ENCODE peak calls at places on chromosomes 13 and 19, in ten cellular contexts. One of them, this sample, is unnamed.

GRCh38 chr19:56087647-56088346 is 33.3 kb downstream of the ZNF787 start:
- DNase-seq in NCI-H748 treated with DMSO at 0.1 percent for 48 hours: no peak
- DNase-seq in ascending aorta: no peak
- DNase-seq in activated T-helper 1 cell treated with anti-CD3 and anti-CD28 coated beads, Interleukin-12 subunit alpha, Interleukin-12 subunit beta, Interleukin-2, Interleukin-4 antibody, amounts not matched to agents 30 ng/mL and 10 ng/mL and 1 ng/mL, durations not matched to agents 14 hours and 24 hours and 36 hours: no peak
- DNase-seq in Karpas-422: no peak
- DNase-seq in DMS 273 treated with DMSO at 0.1 percent for 48 hours: no peak
- DNase-seq in activated naive CD8-positive, alpha-beta T cell treated with anti-CD3 and anti-CD28 coated beads for 36 hours: no peak
- DNase-seq in activated CD8-positive, alpha-beta T cell treated with anti-CD3 and anti-CD28 coated beads for 36 hours: no peak
- DNase-seq in EH: no peak
- DNase-seq in anterior cingulate cortex: no peak
- DNase-seq in this sample: no peak

GRCh38 chr19:16001481-16002312 is 52.9 kb downstream of the OR10H4 start:
- DNase-seq in NCI-H748 treated with DMSO at 0.1 percent for 48 hours: no peak
- DNase-seq in ascending aorta: no peak
- DNase-seq in activated T-helper 1 cell treated with anti-CD3 and anti-CD28 coated beads, Interleukin-12 subunit alpha, Interleukin-12 subunit beta, Interleukin-2, Interleukin-4 antibody, amounts not matched to agents 30 ng/mL and 10 ng/mL and 1 ng/mL, durations not matched to agents 14 hours and 24 hours and 36 hours: peak
- DNase-seq in Karpas-422: peak
- DNase-seq in DMS 273 treated with DMSO at 0.1 percent for 48 hours: no peak
- DNase-seq in activated naive CD8-positive, alpha-beta T cell treated with anti-CD3 and anti-CD28 coated beads for 36 hours: peak
- DNase-seq in activated CD8-positive, alpha-beta T cell treated with anti-CD3 and anti-CD28 coated beads for 36 hours: peak
- DNase-seq in EH: peak
- DNase-seq in anterior cingulate cortex: no peak
- DNase-seq in this sample: no peak

GRCh38 chr19:18002347-18002850 is 5.6 kb upstream of the ARRDC2 start:
- DNase-seq in NCI-H748 treated with DMSO at 0.1 percent for 48 hours: no peak
- DNase-seq in ascending aorta: no peak
- DNase-seq in activated T-helper 1 cell treated with anti-CD3 and anti-CD28 coated beads, Interleukin-12 subunit alpha, Interleukin-12 subunit beta, Interleukin-2, Interleukin-4 antibody, amounts not matched to agents 30 ng/mL and 10 ng/mL and 1 ng/mL, durations not matched to agents 14 hours and 24 hours and 36 hours: no peak
- DNase-seq in Karpas-422: no peak
- DNase-seq in DMS 273 treated with DMSO at 0.1 percent for 48 hours: no peak
- DNase-seq in activated naive CD8-positive, alpha-beta T cell treated with anti-CD3 and anti-CD28 coated beads for 36 hours: no peak
- DNase-seq in activated CD8-positive, alpha-beta T cell treated with anti-CD3 and anti-CD28 coated beads for 36 hours: peak
- DNase-seq in EH: no peak
- DNase-seq in anterior cingulate cortex: no peak
- DNase-seq in this sample: no peak

GRCh38 chr19:8196271-8196908 is 12.8 kb upstream of the CERS4 start:
- DNase-seq in NCI-H748 treated with DMSO at 0.1 percent for 48 hours: no peak
- DNase-seq in ascending aorta: no peak
- DNase-seq in activated T-helper 1 cell treated with anti-CD3 and anti-CD28 coated beads, Interleukin-12 subunit alpha, Interleukin-12 subunit beta, Interleukin-2, Interleukin-4 antibody, amounts not matched to agents 30 ng/mL and 10 ng/mL and 1 ng/mL, durations not matched to agents 14 hours and 24 hours and 36 hours: no peak
- DNase-seq in Karpas-422: peak
- DNase-seq in DMS 273 treated with DMSO at 0.1 percent for 48 hours: no peak
- DNase-seq in activated naive CD8-positive, alpha-beta T cell treated with anti-CD3 and anti-CD28 coated beads for 36 hours: no peak
- DNase-seq in activated CD8-positive, alpha-beta T cell treated with anti-CD3 and anti-CD28 coated beads for 36 hours: no peak
- DNase-seq in EH: no peak
- DNase-seq in anterior cingulate cortex: no peak
- DNase-seq in this sample: no peak

GRCh38 chr13:110092869-110093268 is 214.1 kb downstream of the COL4A1 start:
- DNase-seq in NCI-H748 treated with DMSO at 0.1 percent for 48 hours: no peak
- DNase-seq in ascending aorta: no peak
- DNase-seq in activated T-helper 1 cell treated with anti-CD3 and anti-CD28 coated beads, Interleukin-12 subunit alpha, Interleukin-12 subunit beta, Interleukin-2, Interleukin-4 antibody, amounts not matched to agents 30 ng/mL and 10 ng/mL and 1 ng/mL, durations not matched to agents 14 hours and 24 hours and 36 hours: no peak
- DNase-seq in Karpas-422: no peak
- DNase-seq in DMS 273 treated with DMSO at 0.1 percent for 48 hours: no peak
- DNase-seq in activated naive CD8-positive, alpha-beta T cell treated with anti-CD3 and anti-CD28 coated beads for 36 hours: no peak
- DNase-seq in activated CD8-positive, alpha-beta T cell treated with anti-CD3 and anti-CD28 coated beads for 36 hours: no peak
- DNase-seq in EH: no peak
- DNase-seq in anterior cingulate cortex: no peak
- DNase-seq in this sample: no peak

GRCh38 chr13:81795710-81796109 is 1454.8 kb upstream of the SPRY2 start:
- DNase-seq in NCI-H748 treated with DMSO at 0.1 percent for 48 hours: no peak
- DNase-seq in ascending aorta: no peak
- DNase-seq in activated T-helper 1 cell treated with anti-CD3 and anti-CD28 coated beads, Interleukin-12 subunit alpha, Interleukin-12 subunit beta, Interleukin-2, Interleukin-4 antibody, amounts not matched to agents 30 ng/mL and 10 ng/mL and 1 ng/mL, durations not matched to agents 14 hours and 24 hours and 36 hours: no peak
- DNase-seq in Karpas-422: no peak
- DNase-seq in DMS 273 treated with DMSO at 0.1 percent for 48 hours: no peak
- DNase-seq in activated naive CD8-positive, alpha-beta T cell treated with anti-CD3 and anti-CD28 coated beads for 36 hours: no peak
- DNase-seq in activated CD8-positive, alpha-beta T cell treated with anti-CD3 and anti-CD28 coated beads for 36 hours: no peak
- DNase-seq in EH: no peak
- DNase-seq in anterior cingulate cortex: no peak
- DNase-seq in this sample: no peak

GRCh38 chr19:11138659-11139526 is 16.7 kb downstream of the SPC24 start:
- DNase-seq in NCI-H748 treated with DMSO at 0.1 percent for 48 hours: no peak
- DNase-seq in ascending aorta: peak
- DNase-seq in activated T-helper 1 cell treated with anti-CD3 and anti-CD28 coated beads, Interleukin-12 subunit alpha, Interleukin-12 subunit beta, Interleukin-2, Interleukin-4 antibody, amounts not matched to agents 30 ng/mL and 10 ng/mL and 1 ng/mL, durations not matched to agents 14 hours and 24 hours and 36 hours: no peak
- DNase-seq in Karpas-422: no peak
- DNase-seq in DMS 273 treated with DMSO at 0.1 percent for 48 hours: peak
- DNase-seq in activated naive CD8-positive, alpha-beta T cell treated with anti-CD3 and anti-CD28 coated beads for 36 hours: no peak
- DNase-seq in activated CD8-positive, alpha-beta T cell treated with anti-CD3 and anti-CD28 coated beads for 36 hours: no peak
- DNase-seq in EH: peak
- DNase-seq in anterior cingulate cortex: peak
- DNase-seq in this sample: no peak

GRCh38 chr19:47613165-47614146 is 4.5 kb downstream of the BICRA start:
- DNase-seq in NCI-H748 treated with DMSO at 0.1 percent for 48 hours: no peak
- DNase-seq in ascending aorta: no peak
- DNase-seq in activated T-helper 1 cell treated with anti-CD3 and anti-CD28 coated beads, Interleukin-12 subunit alpha, Interleukin-12 subunit beta, Interleukin-2, Interleukin-4 antibody, amounts not matched to agents 30 ng/mL and 10 ng/mL and 1 ng/mL, durations not matched to agents 14 hours and 24 hours and 36 hours: no peak
- DNase-seq in Karpas-422: no peak
- DNase-seq in DMS 273 treated with DMSO at 0.1 percent for 48 hours: no peak
- DNase-seq in activated naive CD8-positive, alpha-beta T cell treated with anti-CD3 and anti-CD28 coated beads for 36 hours: no peak
- DNase-seq in activated CD8-positive, alpha-beta T cell treated with anti-CD3 and anti-CD28 coated beads for 36 hours: no peak
- DNase-seq in EH: peak
- DNase-seq in anterior cingulate cortex: no peak
- DNase-seq in this sample: no peak

GRCh38 chr13:37869756-37870488 is at the start of gene TRPC4:
- DNase-seq in NCI-H748 treated with DMSO at 0.1 percent for 48 hours: peak
- DNase-seq in ascending aorta: no peak
- DNase-seq in activated T-helper 1 cell treated with anti-CD3 and anti-CD28 coated beads, Interleukin-12 subunit alpha, Interleukin-12 subunit beta, Interleukin-2, Interleukin-4 antibody, amounts not matched to agents 30 ng/mL and 10 ng/mL and 1 ng/mL, durations not matched to agents 14 hours and 24 hours and 36 hours: no peak
- DNase-seq in Karpas-422: no peak
- DNase-seq in DMS 273 treated with DMSO at 0.1 percent for 48 hours: no peak
- DNase-seq in activated naive CD8-positive, alpha-beta T cell treated with anti-CD3 and anti-CD28 coated beads for 36 hours: no peak
- DNase-seq in activated CD8-positive, alpha-beta T cell treated with anti-CD3 and anti-CD28 coated beads for 36 hours: no peak
- DNase-seq in EH: peak
- DNase-seq in anterior cingulate cortex: peak
- DNase-seq in this sample: peak

GRCh38 chr19:41904118-41904870 is 21.3 kb downstream of the ARHGEF1 start:
- DNase-seq in NCI-H748 treated with DMSO at 0.1 percent for 48 hours: peak
- DNase-seq in ascending aorta: no peak
- DNase-seq in activated T-helper 1 cell treated with anti-CD3 and anti-CD28 coated beads, Interleukin-12 subunit alpha, Interleukin-12 subunit beta, Interleukin-2, Interleukin-4 antibody, amounts not matched to agents 30 ng/mL and 10 ng/mL and 1 ng/mL, durations not matched to agents 14 hours and 24 hours and 36 hours: no peak
- DNase-seq in Karpas-422: no peak
- DNase-seq in DMS 273 treated with DMSO at 0.1 percent for 48 hours: no peak
- DNase-seq in activated naive CD8-positive, alpha-beta T cell treated with anti-CD3 and anti-CD28 coated beads for 36 hours: no peak
- DNase-seq in activated CD8-positive, alpha-beta T cell treated with anti-CD3 and anti-CD28 coated beads for 36 hours: no peak
- DNase-seq in EH: no peak
- DNase-seq in anterior cingulate cortex: no peak
- DNase-seq in this sample: peak

GRCh38 chr19:45952691-45953505 is 20.8 kb downstream of the NOVA2 start:
- DNase-seq in NCI-H748 treated with DMSO at 0.1 percent for 48 hours: peak
- DNase-seq in ascending aorta: no peak
- DNase-seq in activated T-helper 1 cell treated with anti-CD3 and anti-CD28 coated beads, Interleukin-12 subunit alpha, Interleukin-12 subunit beta, Interleukin-2, Interleukin-4 antibody, amounts not matched to agents 30 ng/mL and 10 ng/mL and 1 ng/mL, durations not matched to agents 14 hours and 24 hours and 36 hours: peak
- DNase-seq in Karpas-422: no peak
- DNase-seq in DMS 273 treated with DMSO at 0.1 percent for 48 hours: no peak
- DNase-seq in activated naive CD8-positive, alpha-beta T cell treated with anti-CD3 and anti-CD28 coated beads for 36 hours: peak
- DNase-seq in activated CD8-positive, alpha-beta T cell treated with anti-CD3 and anti-CD28 coated beads for 36 hours: peak
- DNase-seq in EH: peak
- DNase-seq in anterior cingulate cortex: no peak
- DNase-seq in this sample: peak

GRCh38 chr19:7458675-7459074 is 30.2 kb downstream of the PEX11G start:
- DNase-seq in NCI-H748 treated with DMSO at 0.1 percent for 48 hours: no peak
- DNase-seq in ascending aorta: no peak
- DNase-seq in activated T-helper 1 cell treated with anti-CD3 and anti-CD28 coated beads, Interleukin-12 subunit alpha, Interleukin-12 subunit beta, Interleukin-2, Interleukin-4 antibody, amounts not matched to agents 30 ng/mL and 10 ng/mL and 1 ng/mL, durations not matched to agents 14 hours and 24 hours and 36 hours: no peak
- DNase-seq in Karpas-422: no peak
- DNase-seq in DMS 273 treated with DMSO at 0.1 percent for 48 hours: no peak
- DNase-seq in activated naive CD8-positive, alpha-beta T cell treated with anti-CD3 and anti-CD28 coated beads for 36 hours: no peak
- DNase-seq in activated CD8-positive, alpha-beta T cell treated with anti-CD3 and anti-CD28 coated beads for 36 hours: no peak
- DNase-seq in EH: no peak
- DNase-seq in anterior cingulate cortex: no peak
- DNase-seq in this sample: no peak

GRCh38 chr19:4649392-4650094 is 10.2 kb downstream of the TNFAIP8L1 start:
- DNase-seq in NCI-H748 treated with DMSO at 0.1 percent for 48 hours: no peak
- DNase-seq in ascending aorta: no peak
- DNase-seq in activated T-helper 1 cell treated with anti-CD3 and anti-CD28 coated beads, Interleukin-12 subunit alpha, Interleukin-12 subunit beta, Interleukin-2, Interleukin-4 antibody, amounts not matched to agents 30 ng/mL and 10 ng/mL and 1 ng/mL, durations not matched to agents 14 hours and 24 hours and 36 hours: no peak
- DNase-seq in Karpas-422: no peak
- DNase-seq in DMS 273 treated with DMSO at 0.1 percent for 48 hours: no peak
- DNase-seq in activated naive CD8-positive, alpha-beta T cell treated with anti-CD3 and anti-CD28 coated beads for 36 hours: no peak
- DNase-seq in activated CD8-positive, alpha-beta T cell treated with anti-CD3 and anti-CD28 coated beads for 36 hours: no peak
- DNase-seq in EH: no peak
- DNase-seq in anterior cingulate cortex: no peak
- DNase-seq in this sample: no peak

GRCh38 chr19:57302020-57302465 is 18.2 kb upstream of the ZNF543 start:
- DNase-seq in NCI-H748 treated with DMSO at 0.1 percent for 48 hours: no peak
- DNase-seq in ascending aorta: no peak
- DNase-seq in activated T-helper 1 cell treated with anti-CD3 and anti-CD28 coated beads, Interleukin-12 subunit alpha, Interleukin-12 subunit beta, Interleukin-2, Interleukin-4 antibody, amounts not matched to agents 30 ng/mL and 10 ng/mL and 1 ng/mL, durations not matched to agents 14 hours and 24 hours and 36 hours: no peak
- DNase-seq in Karpas-422: peak
- DNase-seq in DMS 273 treated with DMSO at 0.1 percent for 48 hours: peak
- DNase-seq in activated naive CD8-positive, alpha-beta T cell treated with anti-CD3 and anti-CD28 coated beads for 36 hours: no peak
- DNase-seq in activated CD8-positive, alpha-beta T cell treated with anti-CD3 and anti-CD28 coated beads for 36 hours: no peak
- DNase-seq in EH: peak
- DNase-seq in anterior cingulate cortex: no peak
- DNase-seq in this sample: no peak

GRCh38 chr13:109821038-109821545 is 34.7 kb upstream of the IRS2 start:
- DNase-seq in NCI-H748 treated with DMSO at 0.1 percent for 48 hours: no peak
- DNase-seq in ascending aorta: no peak
- DNase-seq in activated T-helper 1 cell treated with anti-CD3 and anti-CD28 coated beads, Interleukin-12 subunit alpha, Interleukin-12 subunit beta, Interleukin-2, Interleukin-4 antibody, amounts not matched to agents 30 ng/mL and 10 ng/mL and 1 ng/mL, durations not matched to agents 14 hours and 24 hours and 36 hours: no peak
- DNase-seq in Karpas-422: no peak
- DNase-seq in DMS 273 treated with DMSO at 0.1 percent for 48 hours: no peak
- DNase-seq in activated naive CD8-positive, alpha-beta T cell treated with anti-CD3 and anti-CD28 coated beads for 36 hours: no peak
- DNase-seq in activated CD8-positive, alpha-beta T cell treated with anti-CD3 and anti-CD28 coated beads for 36 hours: no peak
- DNase-seq in EH: no peak
- DNase-seq in anterior cingulate cortex: no peak
- DNase-seq in this sample: no peak

GRCh38 chr19:18029617-18030338 is 21.8 kb downstream of the ARRDC2 start:
- DNase-seq in NCI-H748 treated with DMSO at 0.1 percent for 48 hours: peak
- DNase-seq in ascending aorta: no peak
- DNase-seq in activated T-helper 1 cell treated with anti-CD3 and anti-CD28 coated beads, Interleukin-12 subunit alpha, Interleukin-12 subunit beta, Interleukin-2, Interleukin-4 antibody, amounts not matched to agents 30 ng/mL and 10 ng/mL and 1 ng/mL, durations not matched to agents 14 hours and 24 hours and 36 hours: no peak
- DNase-seq in Karpas-422: no peak
- DNase-seq in DMS 273 treated with DMSO at 0.1 percent for 48 hours: peak
- DNase-seq in activated naive CD8-positive, alpha-beta T cell treated with anti-CD3 and anti-CD28 coated beads for 36 hours: no peak
- DNase-seq in activated CD8-positive, alpha-beta T cell treated with anti-CD3 and anti-CD28 coated beads for 36 hours: peak
- DNase-seq in EH: peak
- DNase-seq in anterior cingulate cortex: no peak
- DNase-seq in this sample: peak

GRCh38 chr19:36032251-36033104 is at the start of gene CLIP3:
- DNase-seq in NCI-H748 treated with DMSO at 0.1 percent for 48 hours: peak
- DNase-seq in ascending aorta: peak
- DNase-seq in activated T-helper 1 cell treated with anti-CD3 and anti-CD28 coated beads, Interleukin-12 subunit alpha, Interleukin-12 subunit beta, Interleukin-2, Interleukin-4 antibody, amounts not matched to agents 30 ng/mL and 10 ng/mL and 1 ng/mL, durations not matched to agents 14 hours and 24 hours and 36 hours: peak
- DNase-seq in Karpas-422: no peak
- DNase-seq in DMS 273 treated with DMSO at 0.1 percent for 48 hours: peak
- DNase-seq in activated naive CD8-positive, alpha-beta T cell treated with anti-CD3 and anti-CD28 coated beads for 36 hours: peak
- DNase-seq in activated CD8-positive, alpha-beta T cell treated with anti-CD3 and anti-CD28 coated beads for 36 hours: peak
- DNase-seq in EH: peak
- DNase-seq in anterior cingulate cortex: peak
- DNase-seq in this sample: peak

GRCh38 chr19:5827891-5828660 is 11.4 kb downstream of the FUT6 start:
- DNase-seq in NCI-H748 treated with DMSO at 0.1 percent for 48 hours: peak
- DNase-seq in ascending aorta: peak
- DNase-seq in activated T-helper 1 cell treated with anti-CD3 and anti-CD28 coated beads, Interleukin-12 subunit alpha, Interleukin-12 subunit beta, Interleukin-2, Interleukin-4 antibody, amounts not matched to agents 30 ng/mL and 10 ng/mL and 1 ng/mL, durations not matched to agents 14 hours and 24 hours and 36 hours: peak
- DNase-seq in Karpas-422: no peak
- DNase-seq in DMS 273 treated with DMSO at 0.1 percent for 48 hours: peak
- DNase-seq in activated naive CD8-positive, alpha-beta T cell treated with anti-CD3 and anti-CD28 coated beads for 36 hours: peak
- DNase-seq in activated CD8-positive, alpha-beta T cell treated with anti-CD3 and anti-CD28 coated beads for 36 hours: peak
- DNase-seq in EH: peak
- DNase-seq in anterior cingulate cortex: peak
- DNase-seq in this sample: peak

GRCh38 chr19:4088975-4089374 is 22.3 kb upstream of the ZBTB7A start:
- DNase-seq in NCI-H748 treated with DMSO at 0.1 percent for 48 hours: no peak
- DNase-seq in ascending aorta: no peak
- DNase-seq in activated T-helper 1 cell treated with anti-CD3 and anti-CD28 coated beads, Interleukin-12 subunit alpha, Interleukin-12 subunit beta, Interleukin-2, Interleukin-4 antibody, amounts not matched to agents 30 ng/mL and 10 ng/mL and 1 ng/mL, durations not matched to agents 14 hours and 24 hours and 36 hours: peak
- DNase-seq in Karpas-422: no peak
- DNase-seq in DMS 273 treated with DMSO at 0.1 percent for 48 hours: no peak
- DNase-seq in activated naive CD8-positive, alpha-beta T cell treated with anti-CD3 and anti-CD28 coated beads for 36 hours: no peak
- DNase-seq in activated CD8-positive, alpha-beta T cell treated with anti-CD3 and anti-CD28 coated beads for 36 hours: peak
- DNase-seq in EH: no peak
- DNase-seq in anterior cingulate cortex: no peak
- DNase-seq in this sample: no peak

GRCh38 chr13:29703421-29703820 is 107.9 kb upstream of the SLC7A1 start:
- DNase-seq in NCI-H748 treated with DMSO at 0.1 percent for 48 hours: no peak
- DNase-seq in ascending aorta: no peak
- DNase-seq in activated T-helper 1 cell treated with anti-CD3 and anti-CD28 coated beads, Interleukin-12 subunit alpha, Interleukin-12 subunit beta, Interleukin-2, Interleukin-4 antibody, amounts not matched to agents 30 ng/mL and 10 ng/mL and 1 ng/mL, durations not matched to agents 14 hours and 24 hours and 36 hours: no peak
- DNase-seq in Karpas-422: no peak
- DNase-seq in DMS 273 treated with DMSO at 0.1 percent for 48 hours: no peak
- DNase-seq in activated naive CD8-positive, alpha-beta T cell treated with anti-CD3 and anti-CD28 coated beads for 36 hours: no peak
- DNase-seq in activated CD8-positive, alpha-beta T cell treated with anti-CD3 and anti-CD28 coated beads for 36 hours: no peak
- DNase-seq in EH: no peak
- DNase-seq in anterior cingulate cortex: no peak
- DNase-seq in this sample: no peak

GRCh38 chr13:21405309-21405708 is 53.8 kb downstream of the ZDHHC20 start:
- DNase-seq in NCI-H748 treated with DMSO at 0.1 percent for 48 hours: no peak
- DNase-seq in ascending aorta: no peak
- DNase-seq in activated T-helper 1 cell treated with anti-CD3 and anti-CD28 coated beads, Interleukin-12 subunit alpha, Interleukin-12 subunit beta, Interleukin-2, Interleukin-4 antibody, amounts not matched to agents 30 ng/mL and 10 ng/mL and 1 ng/mL, durations not matched to agents 14 hours and 24 hours and 36 hours: no peak
- DNase-seq in Karpas-422: peak
- DNase-seq in DMS 273 treated with DMSO at 0.1 percent for 48 hours: no peak
- DNase-seq in activated naive CD8-positive, alpha-beta T cell treated with anti-CD3 and anti-CD28 coated beads for 36 hours: no peak
- DNase-seq in activated CD8-positive, alpha-beta T cell treated with anti-CD3 and anti-CD28 coated beads for 36 hours: no peak
- DNase-seq in EH: no peak
- DNase-seq in anterior cingulate cortex: no peak
- DNase-seq in this sample: no peak

GRCh38 chr19:14432817-14433453 is at the start of gene PKN1:
- DNase-seq in NCI-H748 treated with DMSO at 0.1 percent for 48 hours: no peak
- DNase-seq in ascending aorta: no peak
- DNase-seq in activated T-helper 1 cell treated with anti-CD3 and anti-CD28 coated beads, Interleukin-12 subunit alpha, Interleukin-12 subunit beta, Interleukin-2, Interleukin-4 antibody, amounts not matched to agents 30 ng/mL and 10 ng/mL and 1 ng/mL, durations not matched to agents 14 hours and 24 hours and 36 hours: peak
- DNase-seq in Karpas-422: peak
- DNase-seq in DMS 273 treated with DMSO at 0.1 percent for 48 hours: no peak
- DNase-seq in activated naive CD8-positive, alpha-beta T cell treated with anti-CD3 and anti-CD28 coated beads for 36 hours: peak
- DNase-seq in activated CD8-positive, alpha-beta T cell treated with anti-CD3 and anti-CD28 coated beads for 36 hours: peak
- DNase-seq in EH: peak
- DNase-seq in anterior cingulate cortex: peak
- DNase-seq in this sample: peak

GRCh38 chr19:12783849-12784393 is 7.4 kb upstream of the JUNB start:
- DNase-seq in NCI-H748 treated with DMSO at 0.1 percent for 48 hours: no peak
- DNase-seq in ascending aorta: peak
- DNase-seq in activated T-helper 1 cell treated with anti-CD3 and anti-CD28 coated beads, Interleukin-12 subunit alpha, Interleukin-12 subunit beta, Interleukin-2, Interleukin-4 antibody, amounts not matched to agents 30 ng/mL and 10 ng/mL and 1 ng/mL, durations not matched to agents 14 hours and 24 hours and 36 hours: no peak
- DNase-seq in Karpas-422: no peak
- DNase-seq in DMS 273 treated with DMSO at 0.1 percent for 48 hours: no peak
- DNase-seq in activated naive CD8-positive, alpha-beta T cell treated with anti-CD3 and anti-CD28 coated beads for 36 hours: no peak
- DNase-seq in activated CD8-positive, alpha-beta T cell treated with anti-CD3 and anti-CD28 coated beads for 36 hours: peak
- DNase-seq in EH: peak
- DNase-seq in anterior cingulate cortex: no peak
- DNase-seq in this sample: no peak

GRCh38 chr13:112940236-112940635 is 28.8 kb upstream of the MCF2L start:
- DNase-seq in NCI-H748 treated with DMSO at 0.1 percent for 48 hours: no peak
- DNase-seq in ascending aorta: no peak
- DNase-seq in activated T-helper 1 cell treated with anti-CD3 and anti-CD28 coated beads, Interleukin-12 subunit alpha, Interleukin-12 subunit beta, Interleukin-2, Interleukin-4 antibody, amounts not matched to agents 30 ng/mL and 10 ng/mL and 1 ng/mL, durations not matched to agents 14 hours and 24 hours and 36 hours: no peak
- DNase-seq in Karpas-422: no peak
- DNase-seq in DMS 273 treated with DMSO at 0.1 percent for 48 hours: no peak
- DNase-seq in activated naive CD8-positive, alpha-beta T cell treated with anti-CD3 and anti-CD28 coated beads for 36 hours: no peak
- DNase-seq in activated CD8-positive, alpha-beta T cell treated with anti-CD3 and anti-CD28 coated beads for 36 hours: no peak
- DNase-seq in EH: no peak
- DNase-seq in anterior cingulate cortex: peak
- DNase-seq in this sample: peak

GRCh38 chr13:34546841-34547240 is 395.2 kb upstream of the NBEA start:
- DNase-seq in NCI-H748 treated with DMSO at 0.1 percent for 48 hours: no peak
- DNase-seq in ascending aorta: no peak
- DNase-seq in activated T-helper 1 cell treated with anti-CD3 and anti-CD28 coated beads, Interleukin-12 subunit alpha, Interleukin-12 subunit beta, Interleukin-2, Interleukin-4 antibody, amounts not matched to agents 30 ng/mL and 10 ng/mL and 1 ng/mL, durations not matched to agents 14 hours and 24 hours and 36 hours: no peak
- DNase-seq in Karpas-422: no peak
- DNase-seq in DMS 273 treated with DMSO at 0.1 percent for 48 hours: no peak
- DNase-seq in activated naive CD8-positive, alpha-beta T cell treated with anti-CD3 and anti-CD28 coated beads for 36 hours: no peak
- DNase-seq in activated CD8-positive, alpha-beta T cell treated with anti-CD3 and anti-CD28 coated beads for 36 hours: no peak
- DNase-seq in EH: no peak
- DNase-seq in anterior cingulate cortex: no peak
- DNase-seq in this sample: no peak

GRCh38 chr13:67416047-67416925 is 186.2 kb upstream of the PCDH9 start:
- DNase-seq in NCI-H748 treated with DMSO at 0.1 percent for 48 hours: no peak
- DNase-seq in ascending aorta: no peak
- DNase-seq in activated T-helper 1 cell treated with anti-CD3 and anti-CD28 coated beads, Interleukin-12 subunit alpha, Interleukin-12 subunit beta, Interleukin-2, Interleukin-4 antibody, amounts not matched to agents 30 ng/mL and 10 ng/mL and 1 ng/mL, durations not matched to agents 14 hours and 24 hours and 36 hours: no peak
- DNase-seq in Karpas-422: peak
- DNase-seq in DMS 273 treated with DMSO at 0.1 percent for 48 hours: no peak
- DNase-seq in activated naive CD8-positive, alpha-beta T cell treated with anti-CD3 and anti-CD28 coated beads for 36 hours: no peak
- DNase-seq in activated CD8-positive, alpha-beta T cell treated with anti-CD3 and anti-CD28 coated beads for 36 hours: no peak
- DNase-seq in EH: no peak
- DNase-seq in anterior cingulate cortex: no peak
- DNase-seq in this sample: no peak

GRCh38 chr19:18021121-18021755 is 13.3 kb downstream of the ARRDC2 start:
- DNase-seq in NCI-H748 treated with DMSO at 0.1 percent for 48 hours: no peak
- DNase-seq in ascending aorta: peak
- DNase-seq in activated T-helper 1 cell treated with anti-CD3 and anti-CD28 coated beads, Interleukin-12 subunit alpha, Interleukin-12 subunit beta, Interleukin-2, Interleukin-4 antibody, amounts not matched to agents 30 ng/mL and 10 ng/mL and 1 ng/mL, durations not matched to agents 14 hours and 24 hours and 36 hours: peak
- DNase-seq in Karpas-422: peak
- DNase-seq in DMS 273 treated with DMSO at 0.1 percent for 48 hours: no peak
- DNase-seq in activated naive CD8-positive, alpha-beta T cell treated with anti-CD3 and anti-CD28 coated beads for 36 hours: peak
- DNase-seq in activated CD8-positive, alpha-beta T cell treated with anti-CD3 and anti-CD28 coated beads for 36 hours: peak
- DNase-seq in EH: peak
- DNase-seq in anterior cingulate cortex: peak
- DNase-seq in this sample: no peak

GRCh38 chr19:2041436-2041685 is 9.7 kb downstream of the MKNK2 start:
- DNase-seq in NCI-H748 treated with DMSO at 0.1 percent for 48 hours: no peak
- DNase-seq in ascending aorta: no peak
- DNase-seq in activated T-helper 1 cell treated with anti-CD3 and anti-CD28 coated beads, Interleukin-12 subunit alpha, Interleukin-12 subunit beta, Interleukin-2, Interleukin-4 antibody, amounts not matched to agents 30 ng/mL and 10 ng/mL and 1 ng/mL, durations not matched to agents 14 hours and 24 hours and 36 hours: no peak
- DNase-seq in Karpas-422: no peak
- DNase-seq in DMS 273 treated with DMSO at 0.1 percent for 48 hours: no peak
- DNase-seq in activated naive CD8-positive, alpha-beta T cell treated with anti-CD3 and anti-CD28 coated beads for 36 hours: no peak
- DNase-seq in activated CD8-positive, alpha-beta T cell treated with anti-CD3 and anti-CD28 coated beads for 36 hours: no peak
- DNase-seq in EH: no peak
- DNase-seq in anterior cingulate cortex: no peak
- DNase-seq in this sample: no peak